ENCODE peak calls at places on chromosome 11, in five cellular contexts. D is HuH-7.5, O is sciatic nerve, P is foreskin fibroblast, M is left ventricle myocardium inferior. V is an unnamed sample.

GRCh38 chr11:113833151-113833550 is 42.2 kb downstream of the USP28 start:
- DNase-seq in D (no peak), O (no peak), P (no peak), M (no peak), V (no peak)

GRCh38 chr11:6559375-6559774 is 44.0 kb downstream of the RRP8 start:
- DNase-seq in D (no peak), O (no peak), P (no peak), M (no peak), V (no peak)

GRCh38 chr11:39745401-39745800 is 1714.1 kb downstream of the LRRC4C start:
- DNase-seq in D (no peak), O (no peak), P (no peak), M (no peak), V (no peak)

GRCh38 chr11:86069408-86070086 is 663 bp upstream of the PICALM start:
- DNase-seq in D (peak), O (no peak), P (peak), M (no peak), V (peak)

GRCh38 chr11:113141010-113141409 is 173.4 kb upstream of the TTC12 start:
- DNase-seq in D (no peak), O (no peak), P (no peak), M (no peak), V (no peak)

GRCh38 chr11:94546886-94547285 is 3.2 kb downstream of the FUT4 start:
- DNase-seq in D (no peak), O (no peak), P (no peak), M (no peak), V (no peak)

GRCh38 chr11:20015529-20016427 is 144.5 kb downstream of the DBX1 start:
- DNase-seq in D (no peak), O (no peak), P (no peak), M (no peak), V (no peak)

GRCh38 chr11:8338138-8338537 is 74.5 kb upstream of the LMO1 start:
- DNase-seq in D (peak), O (no peak), P (no peak), M (peak), V (peak)

GRCh38 chr11:73323464-73323863 is 15.4 kb downstream of the ARHGEF17 start:
- DNase-seq in D (no peak), O (peak), P (peak), M (peak), V (no peak)

GRCh38 chr11:1218256-1218787 is 4.5 kb upstream of the MUC5B start:
- DNase-seq in D (no peak), O (peak), P (no peak), M (no peak), V (no peak)

GRCh38 chr11:121497176-121497995 is 44.6 kb upstream of the SORL1-AS1 start:
- DNase-seq in D (no peak), O (no peak), P (no peak), M (no peak), V (no peak)

GRCh38 chr11:121575250-121575962 is 122.6 kb upstream of the SORL1-AS1 start:
- DNase-seq in D (no peak), O (no peak), P (peak), M (peak), V (no peak)

GRCh38 chr11:2549080-2549479 is 104.3 kb downstream of the KCNQ1 start:
- DNase-seq in D (no peak), O (peak), P (no peak), M (no peak), V (no peak)

GRCh38 chr11:76025068-76025467 is 181.2 kb downstream of the WNT11 start:
- DNase-seq in D (no peak), O (no peak), P (peak), M (no peak), V (no peak)

GRCh38 chr11:72959998-72960731 is 146.0 kb downstream of the ATG16L2 start:
- DNase-seq in D (no peak), O (no peak), P (no peak), M (no peak), V (no peak)

GRCh38 chr11:84261707-84262106 is 975.5 kb upstream of the CCDC90B start:
- DNase-seq in D (peak), O (no peak), P (no peak), M (no peak), V (no peak)

GRCh38 chr11:65627202-65627601 is 10.7 kb upstream of the SIPA1 start:
- DNase-seq in D (no peak), O (no peak), P (no peak), M (no peak), V (no peak)

GRCh38 chr11:67056640-67057409 is at the start of gene RHOD:
- DNase-seq in D (peak), O (no peak), P (no peak), M (peak), V (peak)

GRCh38 chr11:108967571-108967970 is 302.7 kb downstream of the DDX10 start:
- DNase-seq in D (no peak), O (no peak), P (peak), M (peak), V (no peak)

GRCh38 chr11:92886243-92886905 is 83.1 kb upstream of the MTNR1B start:
- DNase-seq in D (peak), O (no peak), P (peak), M (no peak), V (peak)

GRCh38 chr11:16839821-16840220 is 101.4 kb downstream of the C11orf58 start:
- DNase-seq in D (no peak), O (no peak), P (no peak), M (no peak), V (no peak)

GRCh38 chr11:2216400-2217064 is 44.9 kb upstream of the TH start:
- DNase-seq in D (no peak), O (no peak), P (no peak), M (no peak), V (no peak)

GRCh38 chr11:27934830-27935145 is 173.2 kb downstream of the KIF18A start:
- DNase-seq in D (no peak), O (no peak), P (peak), M (no peak), V (no peak)

GRCh38 chr11:126431401-126432064 is 76.0 kb downstream of the ST3GAL4 start:
- DNase-seq in D (no peak), O (no peak), P (peak), M (peak), V (no peak)

GRCh38 chr11:47136327-47136726 is 40.4 kb downstream of the ARFGAP2 start:
- DNase-seq in D (no peak), O (no peak), P (no peak), M (no peak), V (no peak)

GRCh38 chr11:72617080-72617744 is 57.0 kb downstream of the PDE2A start:
- DNase-seq in D (no peak), O (no peak), P (no peak), M (no peak), V (no peak)

GRCh38 chr11:134367781-134368180 is 36.0 kb downstream of the GLB1L2 start:
- DNase-seq in D (no peak), O (no peak), P (no peak), M (no peak), V (no peak)

GRCh38 chr11:9982796-9983579 is 311.0 kb downstream of the SBF2 start:
- DNase-seq in D (no peak), O (no peak), P (no peak), M (no peak), V (no peak)

GRCh38 chr11:86742436-86742805 is 57.9 kb upstream of the PRSS23 start:
- DNase-seq in D (no peak), O (no peak), P (no peak), M (no peak), V (no peak)